ENCODE peak calls at places on chromosome 13, in eight cellular contexts. One of them, this sample, is unnamed.
A peak's percentile ranks its signal among the peaks of the same experiment; 100 is the strongest.

GRCh38 chr13:109782823-109783411 is 3.5 kb downstream of the IRS2 start:
- DNase-seq in iris pigment epithelial cell: no peak
- DNase-seq in cardiac fibroblast: no peak
- DNase-seq in Calu3: no peak
- DNase-seq in AG10803: no peak
- DNase-seq in stimulated activated CD4-positive, alpha-beta T cell treated with anti-CD3 and anti-CD28 coated beads, Interleukin-1b, Interleukin-23, amount 100 ng/mL, for 48 hours: no peak
- DNase-seq in SK-N-DZ: no peak
- DNase-seq in nucleus accumbens: no peak
- DNase-seq in this sample: no peak

GRCh38 chr13:112067871-112068305 is 939 bp downstream of the SOX1 start:
- DNase-seq in iris pigment epithelial cell: peak; percentile 9
- DNase-seq in AG10803: no peak
- DNase-seq in stimulated activated CD4-positive, alpha-beta T cell treated with anti-CD3 and anti-CD28 coated beads, Interleukin-1b, Interleukin-23, amount 100 ng/mL, for 48 hours: no peak
- DNase-seq in cardiac fibroblast: no peak
- DNase-seq in Calu3: no peak
- DNase-seq in SK-N-DZ: no peak
- DNase-seq in nucleus accumbens: no peak
- DNase-seq in this sample: no peak

GRCh38 chr13:39765801-39766463 is 110.5 kb downstream of the COG6 start:
- DNase-seq in cardiac fibroblast: peak; percentile 50
- DNase-seq in nucleus accumbens: peak; percentile 29
- DNase-seq in Calu3: peak; percentile 47
- DNase-seq in stimulated activated CD4-positive, alpha-beta T cell treated with anti-CD3 and anti-CD28 coated beads, Interleukin-1b, Interleukin-23, amount 100 ng/mL, for 48 hours: peak; percentile 35
- DNase-seq in iris pigment epithelial cell: no peak
- DNase-seq in SK-N-DZ: peak; percentile 15
- DNase-seq in AG10803: peak; percentile 56
- DNase-seq in this sample: peak; percentile 81

GRCh38 chr13:27839809-27840467 is 47.7 kb downstream of the GSX1 start:
- DNase-seq in stimulated activated CD4-positive, alpha-beta T cell treated with anti-CD3 and anti-CD28 coated beads, Interleukin-1b, Interleukin-23, amount 100 ng/mL, for 48 hours: no peak
- DNase-seq in iris pigment epithelial cell: no peak
- DNase-seq in SK-N-DZ: no peak
- DNase-seq in cardiac fibroblast: no peak
- DNase-seq in AG10803: no peak
- DNase-seq in Calu3: no peak
- DNase-seq in nucleus accumbens: no peak
- DNase-seq in this sample: no peak

GRCh38 chr13:24151864-24152263 is 8.7 kb upstream of the SPATA13 start:
- DNase-seq in cardiac fibroblast: no peak
- DNase-seq in AG10803: no peak
- DNase-seq in nucleus accumbens: no peak
- DNase-seq in Calu3: no peak
- DNase-seq in iris pigment epithelial cell: no peak
- DNase-seq in SK-N-DZ: no peak
- DNase-seq in stimulated activated CD4-positive, alpha-beta T cell treated with anti-CD3 and anti-CD28 coated beads, Interleukin-1b, Interleukin-23, amount 100 ng/mL, for 48 hours: no peak
- DNase-seq in this sample: no peak

GRCh38 chr13:48562296-48563066 is 29.6 kb upstream of the RCBTB2 start:
- DNase-seq in AG10803: no peak
- DNase-seq in SK-N-DZ: no peak
- DNase-seq in Calu3: no peak
- DNase-seq in nucleus accumbens: no peak
- DNase-seq in cardiac fibroblast: no peak
- DNase-seq in iris pigment epithelial cell: no peak
- DNase-seq in stimulated activated CD4-positive, alpha-beta T cell treated with anti-CD3 and anti-CD28 coated beads, Interleukin-1b, Interleukin-23, amount 100 ng/mL, for 48 hours: peak; percentile 73
- DNase-seq in this sample: no peak

GRCh38 chr13:105346141-105346766 is 1189.2 kb downstream of the EFNB2 start:
- DNase-seq in cardiac fibroblast: peak; percentile 46
- DNase-seq in SK-N-DZ: no peak
- DNase-seq in nucleus accumbens: no peak
- DNase-seq in stimulated activated CD4-positive, alpha-beta T cell treated with anti-CD3 and anti-CD28 coated beads, Interleukin-1b, Interleukin-23, amount 100 ng/mL, for 48 hours: no peak
- DNase-seq in AG10803: peak; percentile 69
- DNase-seq in Calu3: no peak
- DNase-seq in iris pigment epithelial cell: peak; percentile 95
- DNase-seq in this sample: peak; percentile 49

GRCh38 chr13:113034451-113035208 is 65.6 kb downstream of the MCF2L start:
- DNase-seq in AG10803: peak; percentile 65
- DNase-seq in nucleus accumbens: peak; percentile 43
- DNase-seq in stimulated activated CD4-positive, alpha-beta T cell treated with anti-CD3 and anti-CD28 coated beads, Interleukin-1b, Interleukin-23, amount 100 ng/mL, for 48 hours: no peak
- DNase-seq in iris pigment epithelial cell: peak; percentile 52
- DNase-seq in Calu3: peak; percentile 17
- DNase-seq in cardiac fibroblast: peak; percentile 70
- DNase-seq in SK-N-DZ: peak; percentile 35
- DNase-seq in this sample: peak; percentile 62

GRCh38 chr13:20553309-20553708 is 13.6 kb upstream of the IFT88 start:
- DNase-seq in Calu3: no peak
- DNase-seq in SK-N-DZ: no peak
- DNase-seq in cardiac fibroblast: peak; percentile 20
- DNase-seq in AG10803: peak; percentile 9
- DNase-seq in stimulated activated CD4-positive, alpha-beta T cell treated with anti-CD3 and anti-CD28 coated beads, Interleukin-1b, Interleukin-23, amount 100 ng/mL, for 48 hours: no peak
- DNase-seq in iris pigment epithelial cell: peak; percentile 36
- DNase-seq in nucleus accumbens: peak; percentile 60
- DNase-seq in this sample: no peak

GRCh38 chr13:24625324-24625723 is 54.9 kb upstream of the ATP12A start:
- DNase-seq in iris pigment epithelial cell: peak; percentile 17
- DNase-seq in nucleus accumbens: no peak
- DNase-seq in AG10803: no peak
- DNase-seq in Calu3: no peak
- DNase-seq in cardiac fibroblast: peak; percentile 31
- DNase-seq in SK-N-DZ: no peak
- DNase-seq in stimulated activated CD4-positive, alpha-beta T cell treated with anti-CD3 and anti-CD28 coated beads, Interleukin-1b, Interleukin-23, amount 100 ng/mL, for 48 hours: no peak
- DNase-seq in this sample: peak; percentile 28